ENCODE peak calls at places on chromosomes 4 and X, in five cellular contexts. N, D, B, X and Y are unnamed samples.

GRCh38 chrX:31268359-31268758 is 196.5 kb upstream of the FTHL17 start:
- DNase-seq in N (no peak), D (no peak), B (no peak), X (no peak), Y (no peak)

GRCh38 chr4:2862528-2862927 is 18.9 kb downstream of the ADD1 start:
- DNase-seq in N (peak; percentile 47), D (peak; percentile 85), B (no peak), X (no peak), Y (no peak)

GRCh38 chrX:20361890-20362262 is 95.2 kb upstream of the RPS6KA3 start:
- DNase-seq in N (peak; percentile 32), D (peak; percentile 26), B (no peak), X (no peak), Y (no peak)

GRCh38 chr4:125389713-125390112 is 75.0 kb downstream of the FAT4 start:
- DNase-seq in N (no peak), D (peak; percentile 59), B (no peak), X (no peak), Y (no peak)

GRCh38 chr4:91147067-91147466 is 1019.9 kb downstream of the CCSER1 start:
- DNase-seq in N (no peak), D (no peak), B (peak; percentile 34), X (no peak), Y (no peak)

GRCh38 chrX:1673337-1673736 is 58.5 kb downstream of the ASMT start:
- DNase-seq in N (no peak), D (peak; percentile 53), B (no peak), X (no peak), Y (no peak)

GRCh38 chr4:102616661-102617060 is 115.5 kb downstream of the NFKB1 start:
- DNase-seq in N (no peak), D (no peak), B (no peak), X (no peak), Y (no peak)

GRCh38 chr4:1216869-1217294 is 32.0 kb downstream of the CTBP1 start:
- DNase-seq in N (peak; percentile 61), D (no peak), B (no peak), X (no peak), Y (no peak)

GRCh38 chrX:7278356-7278755 is 130.4 kb upstream of the PUDP start:
- DNase-seq in N (no peak), D (no peak), B (no peak), X (no peak), Y (no peak)

GRCh38 chr4:32789026-32789608 is 2068.9 kb downstream of the PCDH7 start:
- DNase-seq in N (no peak), D (peak; percentile 76), B (no peak), X (no peak), Y (no peak)

GRCh38 chr4:127309360-127310095 is 323.2 kb upstream of the INTU start:
- DNase-seq in N (no peak), D (peak; percentile 2), B (no peak), X (no peak), Y (no peak)

GRCh38 chr4:168784786-168785461 is 225.1 kb downstream of the CBR4 start:
- DNase-seq in N (no peak), D (no peak), B (no peak), X (no peak), Y (no peak)

GRCh38 chr4:5470318-5470889 is 238.0 kb downstream of the EVC2 start:
- DNase-seq in N (no peak), D (no peak), B (no peak), X (no peak), Y (no peak)

GRCh38 chr4:124111922-124112321 is 600.6 kb downstream of the ANKRD50 start:
- DNase-seq in N (no peak), D (peak; percentile 74), B (no peak), X (no peak), Y (no peak)

GRCh38 chr4:186886759-186887158 is 163.1 kb upstream of the FAT1 start:
- DNase-seq in N (no peak), D (no peak), B (no peak), X (no peak), Y (no peak)

GRCh38 chr4:3016839-3017410 is 53.6 kb downstream of the GRK4 start:
- DNase-seq in N (no peak), D (no peak), B (no peak), X (no peak), Y (no peak)

GRCh38 chrX:107429090-107429489 is 20.4 kb upstream of the FRMPD3 start:
- DNase-seq in N (no peak), D (peak; percentile 45), B (no peak), X (no peak), Y (no peak)

GRCh38 chr4:13627185-13627605 is 330 bp downstream of the BOD1L1 start:
- DNase-seq in N (peak; percentile 29), D (peak; percentile 35), B (peak; percentile 65), X (no peak), Y (no peak)

GRCh38 chr4:92305148-92305877 is 1.5 kb downstream of the GRID2 start:
- DNase-seq in N (peak; percentile 36), D (peak; percentile 60), B (no peak), X (peak; percentile 62), Y (no peak)

GRCh38 chr4:75724867-75725724 is 719 bp downstream of the USO1 start:
- DNase-seq in N (peak; percentile 85), D (peak; percentile 49), B (peak; percentile 88), X (peak; percentile 85), Y (no peak)

GRCh38 chr4:98613453-98614075 is 44.8 kb downstream of the TSPAN5 start:
- DNase-seq in N (no peak), D (no peak), B (no peak), X (no peak), Y (no peak)

GRCh38 chr4:7892212-7893019 is 47.2 kb downstream of the AFAP1 start:
- DNase-seq in N (no peak), D (no peak), B (no peak), X (peak; percentile 50), Y (no peak)
- H3K4me1 ChIP-seq in N (no peaks in the 10 kb centered on the region), D (peaks cover 36% of the 10 kb centered on the region), B (no peaks in the 10 kb centered on the region), X (peaks cover 6% of the 10 kb centered on the region), Y (peaks cover 37% of the 10 kb centered on the region)

GRCh38 chr4:61445374-61446063 is 245.4 kb downstream of the ADGRL3 start:
- DNase-seq in N (no peak), D (no peak), B (no peak), X (no peak), Y (no peak)
- H3K27ac ChIP-seq in N (no peak overlapping the region), D (no peak overlapping the region), B (no peak overlapping the region), X (no peak overlapping the region), Y (no peak overlapping the region)

GRCh38 chrX:154381271-154381670 is 2.2 kb downstream of the EMD start:
- DNase-seq in N (no peak), D (no peak), B (no peak), X (no peak), Y (no peak)

GRCh38 chrX:154384284-154384892 is 5.3 kb downstream of the EMD start:
- DNase-seq in N (no peak), D (no peak), B (peak; percentile 64), X (peak; percentile 68), Y (no peak)

GRCh38 chrX:154383359-154384283 is 4.5 kb downstream of the EMD start:
- DNase-seq in N (no peak), D (no peak), B (peak; percentile 73), X (peak; percentile 63), Y (no peak)

GRCh38 chrX:154380787-154381186 is 1.7 kb downstream of the EMD start:
- DNase-seq in N (no peak), D (no peak), B (no peak), X (no peak), Y (no peak)

GRCh38 chrX:154382483-154383069 is 3.5 kb downstream of the EMD start:
- DNase-seq in N (no peak), D (no peak), B (no peak), X (peak; percentile 49), Y (no peak)
- H3K4me3 ChIP-seq in N (no peak overlapping the region), D (no peak overlapping the region), B (no peak overlapping the region), X (no peak overlapping the region), Y (no peak overlapping the region)

GRCh38 chr4:122851568-122851967 is 24.9 kb downstream of the FGF2 start:
- DNase-seq in N (no peak), D (no peak), B (no peak), X (no peak), Y (no peak)

GRCh38 chr4:122855491-122855890 is 28.9 kb downstream of the FGF2 start:
- DNase-seq in N (no peak), D (no peak), B (no peak), X (no peak), Y (no peak)

GRCh38 chr4:122854444-122854843 is 27.8 kb downstream of the FGF2 start:
- DNase-seq in N (no peak), D (no peak), B (no peak), X (no peak), Y (no peak)

GRCh38 chr4:122857160-122857559 is 30.5 kb downstream of the FGF2 start:
- DNase-seq in N (no peak), D (no peak), B (no peak), X (no peak), Y (no peak)

GRCh38 chr4:122854860-122855259 is 28.2 kb downstream of the FGF2 start:
- DNase-seq in N (no peak), D (peak; percentile 27), B (no peak), X (peak; percentile 37), Y (no peak)
- H3K4me1 ChIP-seq in N (no peaks in the 10 kb centered on the region), D (peaks cover 30% of the 10 kb centered on the region), B (no peaks in the 10 kb centered on the region), X (peaks cover 4% of the 10 kb centered on the region), Y (peaks cover 37% of the 10 kb centered on the region)